ENCODE peak calls at places on chromosomes 13 and 19, in nine cellular contexts. T is A172; N is NCI-H345; R is AG04449; M is EH; L is stimulated activated CD8-positive, alpha-beta memory T cell treated with anti-CD3 and anti-CD28 coated beads, Interleukin-4, amount 100 ng/mL, for 4 hours; A is adrenal gland; F is PC-9; S is progenitor cell of endocrine pancreas. Z is an unnamed sample.
A peak's percentile ranks its signal among the peaks of the same experiment; 100 is the strongest.

GRCh38 chr13:33144358-33144784 is 128.1 kb downstream of the KL start:
- DNase-seq in F (no peak), T (no peak), S (no peak), M (no peak), L (no peak), R (no peak), N (no peak), A (no peak), Z (no peak)

GRCh38 chr13:49112782-49113525 is 107.2 kb upstream of the MLNR start:
- DNase-seq in S (no peak), A (no peak), T (peak; percentile 3), M (no peak), F (no peak), R (no peak), N (no peak), L (no peak), Z (no peak)

GRCh38 chr13:44212633-44213387 is 160.8 kb upstream of the SERP2 start:
- DNase-seq in L (no peak), S (no peak), T (no peak), A (no peak), R (peak; percentile 40), N (no peak), F (peak; percentile 57), M (peak; percentile 63), Z (peak; percentile 45)

GRCh38 chr13:110398564-110399507 is 91.8 kb downstream of the COL4A2 start:
- DNase-seq in A (no peak), N (no peak), M (peak; percentile 90), T (peak; percentile 79), L (no peak), S (no peak), R (no peak), F (peak; percentile 80), Z (no peak)

GRCh38 chr13:44347905-44348304 is 25.7 kb upstream of the SERP2 start:
- DNase-seq in A (peak; percentile 43), T (no peak), L (no peak), F (no peak), M (peak; percentile 40), R (no peak), N (no peak), S (no peak), Z (no peak)

GRCh38 chr13:77112961-77113360 is 86.0 kb upstream of the FBXL3 start:
- DNase-seq in M (no peak), N (no peak), F (no peak), R (no peak), L (no peak), A (no peak), S (no peak), T (no peak), Z (no peak)

GRCh38 chr19:20371911-20372310 is 193.7 kb downstream of the ZNF737 start:
- DNase-seq in A (no peak), S (no peak), F (no peak), T (no peak), N (no peak), L (no peak), R (no peak), M (no peak), Z (no peak)

GRCh38 chr19:55489711-55490477 is 1.7 kb downstream of the SSC5D start:
- DNase-seq in S (no peak), F (no peak), T (no peak), N (no peak), R (no peak), M (peak; percentile 26), A (no peak), L (no peak), Z (no peak)

GRCh38 chr19:34851277-34851804 is 75.4 kb upstream of the ZNF30 start:
- DNase-seq in A (no peak), N (peak; percentile 52), S (no peak), T (no peak), M (no peak), F (no peak), R (no peak), L (no peak), Z (no peak)

GRCh38 chr13:46655727-46656180 is 102.8 kb downstream of the LRCH1 start:
- DNase-seq in L (no peak), S (no peak), T (no peak), A (no peak), R (no peak), F (peak; percentile 45), N (no peak), M (peak; percentile 50), Z (no peak)

GRCh38 chr19:56270676-56271075 is 1.9 kb upstream of the EDDM13 start:
- DNase-seq in S (no peak), T (no peak), M (peak; percentile 18), A (peak; percentile 42), F (no peak), R (no peak), L (no peak), N (no peak), Z (no peak)

GRCh38 chr19:38049105-38049649 is 142.2 kb downstream of the SIPA1L3 start:
- DNase-seq in F (no peak), T (peak; percentile 62), R (no peak), A (no peak), S (no peak), L (peak; percentile 21), M (peak; percentile 76), N (no peak), Z (no peak)

Z was measured in AG04450.